ENCODE peak calls at places on chromosomes 3 and 15, in ten cellular contexts. O is heart left ventricle; K is H9; I is NCI-H460; U is EH; W is HuH-7.5; M is activated CD4-positive, alpha-beta T cell treated with anti-CD3 and anti-CD28 coated beads, Interleukin-2, amount 10 ng/mL, durations not matched to agents 7 days and 5 days; V is stimulated activated naive CD8-positive, alpha-beta T cell treated with anti-CD3 and anti-CD28 coated beads, Interleukin-15, Interleukin-2, amounts not matched to agents 100 U/mL and 50 U/mL, for 24 hours; B is KBM-7; A is EL. G is an unnamed sample.

GRCh38 chr3:179289295-179289694 is 33.5 kb upstream of the ZNF639 start:
- DNase-seq in O (no peak), K (no peak), I (no peak), U (no peak), W (no peak), M (no peak), V (no peak), B (no peak), A (no peak), G (no peak)

GRCh38 chr3:165383381-165383780 is 187.2 kb upstream of the SLITRK3 start:
- DNase-seq in O (no peak), K (no peak), I (no peak), U (no peak), W (no peak), M (no peak), V (no peak), B (no peak), A (no peak), G (no peak)

GRCh38 chr3:87167634-87168456 is 59.3 kb upstream of the CHMP2B start:
- DNase-seq in O (no peak), K (no peak), I (peak), U (peak), W (no peak), M (peak), V (peak), B (peak), A (peak), G (peak)

GRCh38 chr3:15815696-15816095 is 17.9 kb upstream of the ANKRD28 start:
- DNase-seq in O (no peak), K (no peak), I (peak), U (peak), W (no peak), M (no peak), V (no peak), B (no peak), A (peak), G (peak)

GRCh38 chr3:42061711-42062408 is 29.3 kb upstream of the TRAK1 start:
- DNase-seq in O (peak), K (peak), I (peak), U (peak), W (peak), M (no peak), V (no peak), B (no peak), A (peak), G (peak)

GRCh38 chr3:59839810-59840515 is 790.1 kb upstream of the CFAP20DC start:
- DNase-seq in O (no peak), K (no peak), I (no peak), U (no peak), W (no peak), M (no peak), V (peak), B (no peak), A (no peak), G (no peak)

GRCh38 chr15:99434506-99435137 is 131.2 kb upstream of the MEF2A start:
- DNase-seq in O (no peak), K (no peak), I (no peak), U (no peak), W (no peak), M (no peak), V (peak), B (no peak), A (no peak), G (no peak)

GRCh38 chr3:118208642-118209041 is 826.0 kb downstream of the IGSF11 start:
- DNase-seq in O (no peak), K (no peak), I (no peak), U (no peak), W (no peak), M (no peak), V (no peak), B (no peak), A (no peak), G (no peak)

GRCh38 chr15:57356636-57357035 is 19.7 kb upstream of the CGNL1 start:
- DNase-seq in O (no peak), K (peak), I (no peak), U (peak), W (no peak), M (no peak), V (no peak), B (no peak), A (peak), G (no peak)

GRCh38 chr15:77564933-77565332 is 67.8 kb downstream of the LINGO1 start:
- DNase-seq in O (no peak), K (no peak), I (no peak), U (no peak), W (no peak), M (no peak), V (no peak), B (no peak), A (no peak), G (no peak)

GRCh38 chr3:109432833-109433232 is 95.5 kb upstream of the DPPA4 start:
- DNase-seq in O (no peak), K (peak), I (no peak), U (no peak), W (no peak), M (no peak), V (no peak), B (no peak), A (no peak), G (no peak)

GRCh38 chr3:195227871-195228270 is 43.1 kb downstream of the XXYLT1 start:
- DNase-seq in O (no peak), K (no peak), I (no peak), U (no peak), W (no peak), M (no peak), V (no peak), B (no peak), A (no peak), G (no peak)

GRCh38 chr3:71585126-71585525 is 1.6 kb upstream of the FOXP1 start:
- DNase-seq in O (no peak), K (no peak), I (no peak), U (peak), W (no peak), M (no peak), V (no peak), B (peak), A (no peak), G (peak)

GRCh38 chr15:75321711-75322110 is 14.2 kb upstream of the COMMD4 start:
- DNase-seq in O (no peak), K (no peak), I (no peak), U (no peak), W (no peak), M (no peak), V (no peak), B (no peak), A (no peak), G (no peak)

GRCh38 chr15:64502537-64502936 is 42.2 kb downstream of the ZNF609 start:
- DNase-seq in O (no peak), K (no peak), I (no peak), U (peak), W (no peak), M (no peak), V (no peak), B (peak), A (no peak), G (no peak)

GRCh38 chr3:169750665-169751064 is 14.2 kb downstream of the TERC start:
- DNase-seq in O (no peak), K (no peak), I (no peak), U (no peak), W (no peak), M (no peak), V (no peak), B (no peak), A (no peak), G (no peak)

GRCh38 chr3:72340476-72341379 is 507.5 kb downstream of the SHQ1 start:
- DNase-seq in O (no peak), K (no peak), I (no peak), U (no peak), W (no peak), M (no peak), V (peak), B (no peak), A (no peak), G (no peak)

GRCh38 chr3:144556392-144556791 is 584.8 kb downstream of the DIPK2A start:
- DNase-seq in O (no peak), K (no peak), I (no peak), U (peak), W (peak), M (no peak), V (no peak), B (no peak), A (no peak), G (no peak)